ENCODE peak calls at places on chromosomes 13 and 19, in ten cellular contexts. X, Q, U, L, C, P, B, D, J and M are unnamed samples.

GRCh38 chr19:57830071-57830602 is at the start of gene ZNF587B:
- DNase-seq in X (peak), Q (peak), U (peak), L (peak), C (peak), P (peak), B (peak), D (peak), J (no peak), M (no peak)

GRCh38 chr19:4380254-4380727 is 20.1 kb downstream of the SH3GL1 start:
- DNase-seq in X (no peak), Q (no peak), U (no peak), L (no peak), C (no peak), P (no peak), B (no peak), D (no peak), J (no peak), M (no peak)

GRCh38 chr19:752652-753517 is 2.0 kb downstream of the MISP start:
- DNase-seq in X (no peak), Q (peak), U (peak), L (peak), C (peak), P (peak), B (peak), D (peak), J (no peak), M (peak)

GRCh38 chr13:78239681-78240080 is 321.1 kb upstream of the EDNRB start:
- DNase-seq in X (peak), Q (no peak), U (no peak), L (no peak), C (peak), P (no peak), B (no peak), D (no peak), J (no peak), M (no peak)

GRCh38 chr19:4086336-4086953 is 19.7 kb upstream of the ZBTB7A start:
- DNase-seq in X (no peak), Q (peak), U (no peak), L (peak), C (no peak), P (no peak), B (no peak), D (no peak), J (no peak), M (no peak)

GRCh38 chr19:4519521-4520277 is 1.4 kb upstream of the PLIN4 start:
- DNase-seq in X (no peak), Q (peak), U (no peak), L (no peak), C (no peak), P (no peak), B (no peak), D (no peak), J (no peak), M (no peak)

GRCh38 chr19:12162882-12163806 is at the start of gene ZNF136:
- DNase-seq in X (peak), Q (peak), U (peak), L (peak), C (peak), P (peak), B (peak), D (peak), J (peak), M (peak)

GRCh38 chr19:17654993-17655392 is 33.2 kb downstream of the UNC13A start:
- DNase-seq in X (no peak), Q (peak), U (no peak), L (peak), C (no peak), P (no peak), B (peak), D (no peak), J (no peak), M (no peak)

GRCh38 chr13:33099860-33100259 is 83.6 kb downstream of the KL start:
- DNase-seq in X (peak), Q (no peak), U (no peak), L (no peak), C (no peak), P (no peak), B (no peak), D (no peak), J (no peak), M (no peak)

GRCh38 chr19:11422163-11423068 is 3.3 kb upstream of the RGL3 start:
- DNase-seq in X (peak), Q (peak), U (no peak), L (peak), C (no peak), P (peak), B (no peak), D (peak), J (no peak), M (no peak)

GRCh38 chr19:54906819-54907218 is 871 bp downstream of the NCR1 start:
- DNase-seq in X (no peak), Q (no peak), U (no peak), L (no peak), C (no peak), P (no peak), B (no peak), D (no peak), J (no peak), M (no peak)

GRCh38 chr19:14048439-14049153 is 13.3 kb downstream of the PALM3 start:
- DNase-seq in X (peak), Q (peak), U (no peak), L (peak), C (no peak), P (no peak), B (peak), D (no peak), J (no peak), M (no peak)

GRCh38 chr13:73591861-73592260 is 533.1 kb downstream of the KLF5 start:
- DNase-seq in X (no peak), Q (no peak), U (no peak), L (no peak), C (no peak), P (no peak), B (no peak), D (no peak), J (no peak), M (no peak)

GRCh38 chr13:51714663-51715168 is 89.2 kb downstream of the DHRS12 start:
- DNase-seq in X (no peak), Q (no peak), U (peak), L (no peak), C (peak), P (no peak), B (peak), D (peak), J (no peak), M (no peak)

GRCh38 chr13:24842533-24843278 is 78.7 kb downstream of the RNF17 start:
- DNase-seq in X (no peak), Q (no peak), U (no peak), L (no peak), C (no peak), P (no peak), B (no peak), D (peak), J (no peak), M (no peak)

GRCh38 chr13:24254151-24254810 is 55.1 kb upstream of the C1QTNF9 start:
- DNase-seq in X (no peak), Q (no peak), U (peak), L (no peak), C (no peak), P (no peak), B (no peak), D (peak), J (no peak), M (no peak)

GRCh38 chr13:66618702-66619101 is 611.4 kb downstream of the PCDH9 start:
- DNase-seq in X (peak), Q (no peak), U (peak), L (no peak), C (peak), P (no peak), B (peak), D (peak), J (no peak), M (peak)

GRCh38 chr13:45439781-45440462 is 21.7 kb upstream of the SLC25A30 start:
- DNase-seq in X (no peak), Q (no peak), U (no peak), L (no peak), C (no peak), P (no peak), B (no peak), D (no peak), J (no peak), M (no peak)

GRCh38 chr13:26456578-26457119 is 100.8 kb upstream of the WASF3 start:
- DNase-seq in X (no peak), Q (no peak), U (no peak), L (no peak), C (no peak), P (no peak), B (no peak), D (no peak), J (no peak), M (no peak)

DNA sequence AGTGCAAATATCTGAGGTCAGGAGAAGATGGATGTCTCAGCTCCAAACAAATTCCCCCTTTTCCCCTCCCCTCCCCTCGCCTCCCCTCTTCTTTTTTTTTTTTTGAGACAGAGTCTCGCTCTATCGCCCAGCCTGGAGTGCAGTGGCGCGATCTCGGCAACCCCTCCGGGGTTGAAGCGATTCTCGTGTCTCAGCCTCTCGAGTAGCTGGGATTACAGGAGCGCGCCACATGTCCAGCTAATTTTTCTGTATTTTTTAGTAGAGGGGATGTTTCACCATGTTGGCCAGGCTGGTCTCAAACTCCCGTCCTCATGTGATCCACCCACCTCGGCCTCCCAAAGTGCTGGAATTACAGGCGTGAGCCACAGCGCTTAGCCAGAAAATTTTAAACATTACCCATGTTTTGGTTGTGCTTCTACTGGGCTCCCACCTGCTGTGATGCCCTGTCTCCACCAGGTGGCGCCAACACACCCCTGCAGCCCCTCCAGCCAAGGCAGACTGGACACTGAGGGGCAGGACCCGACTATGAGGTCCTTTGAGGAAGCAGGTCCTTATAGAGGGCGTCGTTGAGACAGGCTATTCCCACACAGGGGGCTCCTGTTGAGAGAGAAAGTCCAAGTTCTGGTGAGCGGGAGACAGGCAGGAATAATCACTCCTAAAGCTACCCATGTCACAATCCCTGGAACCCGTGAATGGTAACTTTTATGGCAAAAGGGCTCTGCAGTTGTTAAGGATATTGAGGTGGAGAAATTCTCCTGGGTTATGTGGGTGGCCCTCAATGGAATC is 6.3 kb downstream of the ERICH4 start:
- DNase-seq in X (peak), Q (peak), U (peak), L (peak), C (peak), P (peak), B (peak), D (peak), J (peak), M (no peak)
- H3K4me3 ChIP-seq in X (peak), Q (peak), U (peak), L (no peak), C (peak), P (peak), B (peak), D (peak), J (peak), M (peak)

GRCh38 chr13:40986328-40986856 is 32.7 kb downstream of the ELF1 start:
- DNase-seq in X (no peak), Q (no peak), U (no peak), L (no peak), C (peak), P (no peak), B (peak), D (peak), J (no peak), M (no peak)
- H3K4me3 ChIP-seq in X (no peak), Q (peak), U (no peak), L (no peak), C (no peak), P (peak), B (no peak), D (no peak), J (peak), M (no peak)

GRCh38 chr13:106096661-106097092 is 438.8 kb downstream of the EFNB2 start:
- DNase-seq in X (no peak), Q (no peak), U (no peak), L (no peak), C (no peak), P (no peak), B (peak), D (peak), J (no peak), M (no peak)
- H3K4me3 ChIP-seq in X (no peak), Q (peak), U (no peak), L (no peak), C (no peak), P (no peak), B (peak), D (no peak), J (no peak), M (no peak)

GRCh38 chr13:28355046-28355821 is 139.7 kb downstream of the FLT1 start:
- DNase-seq in X (peak), Q (no peak), U (no peak), L (no peak), C (no peak), P (no peak), B (no peak), D (no peak), J (no peak), M (no peak)
- H3K4me3 ChIP-seq in X (no peak), Q (no peak), U (no peak), L (no peak), C (no peak), P (no peak), B (no peak), D (no peak), J (no peak), M (no peak)

DNA sequence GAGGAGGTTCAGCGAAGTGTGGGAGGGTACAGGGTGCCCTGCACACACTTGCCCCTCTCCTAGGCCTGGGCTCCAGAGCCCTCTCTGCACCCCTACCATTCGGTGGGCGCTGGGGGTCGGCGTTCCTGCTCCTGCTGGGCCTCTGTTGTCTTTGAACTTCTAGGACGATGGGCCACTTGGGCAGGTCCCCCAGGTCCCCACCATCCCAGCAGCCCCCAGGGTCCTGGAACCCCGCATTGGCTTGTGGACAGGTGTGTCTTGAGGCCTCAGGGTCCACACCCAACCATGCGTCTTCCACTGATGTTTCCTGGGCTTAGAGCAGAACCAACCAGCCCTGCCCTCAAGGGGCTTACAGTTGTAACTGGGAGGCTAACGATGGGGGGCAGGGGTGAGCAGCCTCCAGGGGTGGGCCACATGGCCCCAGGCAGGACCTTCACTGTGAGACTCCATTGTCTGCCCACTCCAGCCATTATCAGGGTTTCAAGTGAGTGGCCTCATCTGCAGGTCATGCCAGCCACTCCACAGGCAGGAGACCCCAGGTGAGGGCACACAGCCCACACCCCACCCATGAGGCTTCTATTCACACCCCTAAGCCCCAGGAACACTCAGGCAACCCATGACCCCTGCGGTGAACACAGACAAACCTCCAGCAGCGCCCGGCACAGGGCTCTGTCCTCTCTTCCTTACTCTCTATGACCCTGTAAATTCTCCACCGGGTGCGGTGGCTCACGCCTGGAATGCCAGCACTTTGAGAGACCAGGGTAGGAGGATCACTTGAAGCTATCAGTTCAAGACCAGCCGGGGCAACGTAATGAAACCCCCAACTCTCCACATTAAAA is 2.0 kb upstream of the KLF16 start:
- DNase-seq in X (no peak), Q (no peak), U (no peak), L (no peak), C (no peak), P (no peak), B (no peak), D (no peak), J (no peak), M (no peak)
- H3K4me3 ChIP-seq in X (peak), Q (peak), U (peak), L (peak), C (no peak), P (peak), B (peak), D (peak), J (peak), M (peak)

GRCh38 chr19:43820861-43821215 is 6.3 kb upstream of the ZNF283 start:
- DNase-seq in X (no peak), Q (no peak), U (no peak), L (no peak), C (no peak), P (no peak), B (no peak), D (no peak), J (no peak), M (no peak)
- H3K4me3 ChIP-seq in X (no peak), Q (peak), U (peak), L (peak), C (peak), P (peak), B (no peak), D (peak), J (peak), M (peak)

GRCh38 chr19:15251010-15251748 is 18.9 kb upstream of the EPHX3 start:
- DNase-seq in X (no peak), Q (no peak), U (peak), L (no peak), C (peak), P (peak), B (no peak), D (peak), J (peak), M (peak)

GRCh38 chr19:15253513-15253912 is 21.3 kb upstream of the EPHX3 start:
- DNase-seq in X (no peak), Q (no peak), U (no peak), L (no peak), C (no peak), P (no peak), B (no peak), D (no peak), J (no peak), M (no peak)

GRCh38 chr19:15251749-15252397 is 19.6 kb upstream of the EPHX3 start:
- DNase-seq in X (peak), Q (peak), U (peak), L (peak), C (peak), P (peak), B (peak), D (peak), J (peak), M (peak)

GRCh38 chr19:15253076-15253475 is 20.8 kb upstream of the EPHX3 start:
- DNase-seq in X (no peak), Q (no peak), U (no peak), L (no peak), C (no peak), P (no peak), B (no peak), D (no peak), J (no peak), M (no peak)

GRCh38 chr19:15252398-15253018 is 20.3 kb upstream of the EPHX3 start:
- DNase-seq in X (peak), Q (no peak), U (no peak), L (no peak), C (peak), P (no peak), B (no peak), D (peak), J (no peak), M (peak)
- H3K4me3 ChIP-seq in X (no peak), Q (no peak), U (no peak), L (no peak), C (no peak), P (no peak), B (no peak), D (no peak), J (peak), M (no peak)

GRCh38 chr13:98977568-98978270 is at the start of gene DOCK9:
- DNase-seq in X (peak), Q (peak), U (no peak), L (peak), C (peak), P (peak), B (peak), D (peak), J (no peak), M (peak)
- H3K4me3 ChIP-seq in X (peak), Q (peak), U (peak), L (peak), C (peak), P (peak), B (peak), D (peak), J (peak), M (peak)

DNA sequence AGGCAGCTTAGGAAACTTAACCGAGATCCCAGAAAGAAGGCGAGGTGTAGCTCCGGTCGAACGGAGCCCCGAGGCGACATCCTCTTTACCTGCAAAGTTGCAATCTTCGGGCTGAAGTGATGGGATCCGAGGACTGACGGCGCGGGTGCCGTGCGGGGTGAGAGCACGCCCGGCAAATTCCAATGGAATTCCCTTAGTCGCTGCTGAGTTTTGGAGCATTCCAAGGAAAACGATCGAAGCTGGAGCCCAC is 141 bp downstream of the TRPC4 start:
- DNase-seq in X (no peak), Q (no peak), U (no peak), L (no peak), C (no peak), P (no peak), B (no peak), D (no peak), J (no peak), M (no peak)
- H3K4me3 ChIP-seq in X (peak), Q (peak), U (peak), L (peak), C (peak), P (peak), B (peak), D (peak), J (peak), M (peak)

DNA sequence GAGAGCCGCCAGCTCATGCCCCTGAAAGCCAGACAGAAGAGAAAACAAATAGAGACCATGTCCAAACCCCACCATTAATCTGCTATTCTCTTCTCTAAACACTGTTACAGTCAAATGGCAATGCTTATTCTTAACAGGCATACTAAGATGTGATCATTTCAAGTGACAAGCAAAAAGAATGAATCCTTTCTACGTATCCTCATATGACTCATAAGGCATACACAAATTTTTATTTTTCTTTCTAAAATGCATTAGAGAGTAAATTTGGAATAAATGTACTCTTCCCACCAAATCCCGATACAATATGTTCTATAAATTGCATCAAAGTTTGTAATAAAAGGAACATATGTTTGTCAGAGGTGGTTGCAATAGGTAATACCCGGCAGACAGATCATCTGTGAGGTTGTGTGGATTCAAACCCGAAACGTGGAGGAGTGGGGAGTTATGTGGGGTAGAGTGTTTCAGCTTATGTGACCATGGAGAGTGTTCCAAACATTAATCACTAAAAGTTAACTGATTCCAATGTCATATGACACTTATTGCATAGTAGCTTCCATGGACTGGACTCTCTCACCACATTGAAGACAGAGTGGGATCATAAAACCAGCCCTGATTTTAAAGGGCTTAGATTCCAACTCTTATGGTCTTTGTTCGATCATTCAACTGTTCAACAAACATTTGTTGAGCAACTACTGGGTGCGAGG is 213.1 kb downstream of the DCLK1 start:
- DNase-seq in X (no peak), Q (no peak), U (no peak), L (no peak), C (peak), P (no peak), B (no peak), D (peak), J (no peak), M (peak)
- H3K4me3 ChIP-seq in X (no peak), Q (no peak), U (no peak), L (no peak), C (no peak), P (no peak), B (no peak), D (no peak), J (peak), M (no peak)